ENCODE peak calls at places on chromosomes 1 and 21, in four cellular contexts. C is HAP-1, N is BE2C, V is A549. T is an unnamed sample.

GRCh38 chr1:173020138-173020742 is 30.5 kb downstream of the TNFSF18 start:
- DNase-seq in V (no peak), N (no peak), C (no peak), T (no peak)

GRCh38 chr1:56817716-56818463 is 1.3 kb downstream of the FYB2 start:
- DNase-seq in C (no peak), V (no peak), N (no peak), T (no peak)

GRCh38 chr21:26055841-26056264 is 114.7 kb downstream of the APP start:
- DNase-seq in V (no peak), N (no peak), C (no peak), T (no peak)

GRCh38 chr1:208791458-208791857 is 547.3 kb upstream of the PLXNA2 start:
- DNase-seq in N (no peak), V (peak; percentile 12), C (no peak), T (no peak)

GRCh38 chr1:203072002-203072607 is 13.7 kb downstream of the MYOG start:
- DNase-seq in N (no peak), C (no peak), V (no peak), T (no peak)

GRCh38 chr1:3541930-3542329 is 69.4 kb downstream of the MEGF6 start:
- DNase-seq in C (no peak), V (no peak), N (peak; percentile 44), T (no peak)

GRCh38 chr1:42221952-42222606 is 57.5 kb upstream of the GUCA2A start:
- DNase-seq in C (no peak), V (peak; percentile 19), N (no peak), T (no peak)

GRCh38 chr1:15952317-15953258 is 23.3 kb downstream of the ZBTB17 start:
- DNase-seq in V (peak; percentile 61), N (peak; percentile 42), C (no peak), T (no peak)

GRCh38 chr1:226637147-226637935 is 88.8 kb downstream of the STUM start:
- DNase-seq in C (no peak), N (peak; percentile 53), V (no peak), T (no peak)

GRCh38 chr1:117173711-117174110 is 37.0 kb downstream of the VTCN1 start:
- DNase-seq in V (no peak), N (peak; percentile 59), C (no peak), T (no peak)

GRCh38 chr1:209187589-209187988 is 395.9 kb upstream of the CAMK1G start:
- DNase-seq in C (no peak), N (no peak), V (no peak), T (no peak)

GRCh38 chr1:170670751-170671628 is 7.1 kb downstream of the PRRX1 start:
- DNase-seq in C (peak; percentile 58), V (no peak), N (peak; percentile 60), T (peak; percentile 61)

GRCh38 chr1:40638097-40639036 is 27.1 kb downstream of the RIMS3 start:
- DNase-seq in N (no peak), C (no peak), V (no peak), T (no peak)

GRCh38 chr1:110083453-110084225 is 13.2 kb upstream of the ALX3 start:
- DNase-seq in C (no peak), V (no peak), N (no peak), T (no peak)

GRCh38 chr1:67953301-67953700 is 97.1 kb downstream of the DIRAS3 start:
- DNase-seq in N (no peak), C (no peak), V (no peak), T (no peak)

DNA sequence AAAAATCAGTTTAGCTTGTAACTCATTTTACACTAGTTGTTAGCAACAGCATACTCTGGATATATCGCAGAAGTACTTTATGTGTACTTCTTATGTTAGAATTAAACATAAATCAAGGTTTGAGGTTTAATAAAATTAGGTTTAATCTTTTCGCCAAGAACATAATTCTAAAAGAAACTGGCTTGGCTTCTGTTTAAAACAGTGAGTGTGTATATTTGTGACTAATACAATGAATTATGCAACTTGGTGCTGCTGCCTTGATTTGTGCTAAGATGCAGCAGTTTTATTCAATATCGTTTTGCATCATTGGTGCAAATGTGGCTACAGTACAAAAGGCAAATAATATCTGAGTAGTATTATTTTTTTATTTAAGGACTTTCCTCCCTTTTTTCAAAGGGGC is 44.8 kb downstream of the USP25 start:
- DNase-seq in C (no peak), V (no peak), N (no peak), T (no peak)
- H3K4me3 ChIP-seq in C (no peak overlapping the region), V (no peak overlapping the region), N (no peak overlapping the region), T (no peak overlapping the region)

GRCh38 chr1:153544453-153545066 is 1.0 kb downstream of the S100A4 start:
- DNase-seq in V (no peak), N (no peak), C (no peak), T (no peak)
- H3K4me3 ChIP-seq in V (peak overlapping the region; percentile 62), N (peak overlapping the region; percentile 7), C (no peak overlapping the region), T (peak overlapping the region; percentile 32)

DNA sequence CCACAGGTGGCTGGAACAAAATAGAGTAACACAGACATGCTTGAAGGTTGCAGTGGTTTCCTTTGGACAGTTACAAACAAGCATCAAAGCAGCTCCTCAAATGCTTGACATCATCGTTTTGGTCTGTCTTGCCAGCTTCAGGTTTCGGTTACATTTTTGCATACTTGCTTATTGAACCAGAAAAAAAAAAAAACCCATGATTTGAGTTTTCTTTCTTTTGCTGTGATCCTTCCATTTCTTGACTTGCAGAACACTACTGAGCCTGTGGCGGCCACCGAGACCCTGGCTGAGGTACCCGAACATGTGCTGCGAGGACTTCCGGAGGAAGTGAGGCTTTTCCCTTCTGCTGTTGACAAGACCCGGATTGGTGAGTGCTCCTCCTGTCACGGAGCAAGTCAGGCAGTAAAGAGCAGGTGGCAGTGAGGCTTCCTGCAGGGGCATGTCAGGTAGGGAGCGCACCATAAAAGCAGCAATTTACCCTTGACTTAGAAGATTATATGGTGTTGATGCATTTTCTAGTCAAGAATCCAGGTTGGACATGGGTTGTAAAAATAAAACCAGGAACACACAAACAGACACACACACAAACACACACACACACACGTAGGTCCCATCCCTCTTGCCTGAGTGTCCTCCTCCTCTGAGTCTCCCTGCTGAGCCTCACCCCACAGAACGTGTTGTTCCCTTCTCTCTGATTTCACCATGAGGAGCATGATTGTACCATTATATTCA is 30.9 kb downstream of the PRDM2 start:
- DNase-seq in N (no peak), V (no peak), C (no peak), T (peak; percentile 62)
- H3K4me3 ChIP-seq in N (no peak overlapping the region), V (no peak overlapping the region), C (no peak overlapping the region), T (no peak overlapping the region)

DNA sequence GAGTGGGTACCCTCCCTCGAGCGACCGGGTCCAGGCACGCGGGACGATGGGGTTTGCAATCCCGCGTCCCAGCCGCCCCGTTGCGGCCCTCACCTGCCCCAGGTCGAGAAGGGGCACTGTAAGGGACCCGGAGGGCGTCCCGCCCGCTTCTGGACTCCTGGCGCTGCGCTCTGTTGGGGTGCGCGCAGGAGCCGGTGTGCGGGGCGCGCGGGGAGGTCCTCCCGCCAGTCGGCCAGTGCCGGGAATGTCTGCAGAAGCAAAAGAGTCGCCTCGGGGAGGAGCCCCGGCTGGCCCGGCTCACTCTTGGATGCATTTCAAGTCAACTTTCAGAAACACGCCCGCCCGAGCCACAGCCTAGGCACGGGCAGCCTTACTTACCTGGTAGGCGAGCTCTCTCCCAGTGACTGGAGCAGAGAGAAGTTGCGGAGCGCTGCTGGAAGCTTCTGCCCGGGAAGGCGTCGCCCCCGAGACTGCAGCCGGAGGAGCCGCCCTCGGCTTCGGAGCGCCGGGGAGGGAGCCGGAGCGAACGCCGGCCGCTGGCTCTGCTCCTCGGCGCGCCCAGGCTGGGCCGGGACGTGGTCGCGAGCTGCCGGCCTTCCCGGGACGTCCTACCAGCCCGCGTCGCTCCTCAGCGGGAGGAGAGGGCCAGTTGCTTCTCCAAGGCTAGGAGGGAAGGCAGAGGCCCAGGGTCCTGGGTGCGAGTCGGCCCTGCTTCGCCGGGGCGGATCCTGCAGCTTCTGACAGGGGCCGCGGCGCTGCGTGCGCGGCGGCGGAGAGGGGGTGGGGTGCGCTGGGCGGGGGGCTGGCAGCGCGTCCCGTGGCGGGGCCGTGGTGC is at the start of gene LMX1A:
- DNase-seq in N (no peak), C (no peak), V (peak; percentile 18), T (peak; percentile 53)
- H3K4me3 ChIP-seq in N (no peak within 1 kb of the TSS), C (no peak within 1 kb of the TSS), V (peak within 1 kb of the TSS; percentile 35), T (peak within 1 kb of the TSS; percentile 20)